ENCODE peak calls at places on chromosomes 1 and 21, in five cellular contexts. F is transverse colon; X is pancreas; Y is left lung; Q is CD8-positive, alpha-beta T cell. P is an unnamed sample.

GRCh38 chr1:212760126-212760823 is 31.3 kb downstream of the NSL1 start:
- DNase-seq in F (peak), Y (no peak), Q (peak), X (peak), P (peak)

GRCh38 chr21:27094182-27094948 is 127.5 kb upstream of the ADAMTS5 start:
- DNase-seq in Q (no peak), Y (no peak), F (no peak), X (no peak), P (no peak)

GRCh38 chr1:111658622-111659021 is 39.0 kb downstream of the RAP1A start:
- DNase-seq in Q (no peak), Y (no peak), X (no peak), F (no peak), P (no peak)

GRCh38 chr1:67755619-67756018 is 70.6 kb downstream of the GADD45A start:
- DNase-seq in Q (no peak), Y (no peak), X (no peak), F (no peak), P (no peak)

GRCh38 chr1:67013573-67013972 is 40.4 kb downstream of the SLC35D1 start:
- DNase-seq in X (no peak), Q (no peak), Y (no peak), F (no peak), P (peak)

GRCh38 chr1:234899041-234899787 is 229.4 kb downstream of the TOMM20 start:
- DNase-seq in X (peak), F (no peak), Y (peak), Q (no peak), P (peak)

GRCh38 chr1:224521904-224522734 is 87.5 kb upstream of the WDR26 start:
- DNase-seq in Q (no peak), F (no peak), X (no peak), Y (no peak), P (no peak)

GRCh38 chr1:165218666-165219065 is 137.8 kb downstream of the LMX1A start:
- DNase-seq in F (no peak), Y (no peak), X (no peak), Q (no peak), P (no peak)

GRCh38 chr1:201838381-201838780 is 9.4 kb downstream of the IPO9 start:
- DNase-seq in F (no peak), X (no peak), Q (no peak), Y (no peak), P (no peak)

GRCh38 chr1:201085902-201086735 is 26.1 kb downstream of the CACNA1S start:
- DNase-seq in F (peak), Q (peak), Y (peak), X (peak), P (peak)

GRCh38 chr21:33374080-33374873 is 28.9 kb upstream of the IFNGR2 start:
- DNase-seq in Q (peak), F (peak), X (no peak), Y (peak), P (peak)

GRCh38 chr21:17442174-17442573 is 70.7 kb upstream of the CXADR start:
- DNase-seq in F (no peak), X (no peak), Q (no peak), Y (no peak), P (no peak)

GRCh38 chr1:26274801-26275425 is 5.0 kb upstream of the SH3BGRL3 start:
- DNase-seq in Q (no peak), Y (peak), F (peak), X (no peak), P (peak)

GRCh38 chr1:43058545-43059360 is 100.1 kb upstream of the SLC2A1 start:
- DNase-seq in X (no peak), Q (no peak), F (no peak), Y (peak), P (peak)

GRCh38 chr21:28904961-28905435 is 87.7 kb downstream of the LTN1 start:
- DNase-seq in Y (no peak), Q (no peak), F (peak), X (no peak), P (peak)

GRCh38 chr1:96424882-96425281 is 296.7 kb upstream of the PTBP2 start:
- DNase-seq in X (no peak), F (no peak), Y (no peak), Q (no peak), P (no peak)

GRCh38 chr1:179208681-179209477 is 20.6 kb downstream of the ABL2 start:
- DNase-seq in Q (no peak), Y (no peak), X (no peak), F (no peak), P (no peak)

GRCh38 chr1:17233675-17234074 is 15.2 kb upstream of the PADI3 start:
- DNase-seq in F (peak), Y (peak), X (peak), Q (no peak), P (peak)

GRCh38 chr1:39564941-39565340 is 11.6 kb downstream of the PABPC4 start:
- DNase-seq in Y (no peak), F (no peak), Q (no peak), X (no peak), P (no peak)

GRCh38 chr1:244779410-244779809 is 56.0 kb upstream of the COX20 start:
- DNase-seq in Y (no peak), F (no peak), Q (no peak), X (no peak), P (peak)

GRCh38 chr1:246647113-246647512 is 77.1 kb upstream of the SCCPDH start:
- DNase-seq in X (no peak), F (peak), Y (no peak), Q (no peak), P (no peak)
- TF ChIP-seq CTCF in X (no peak), F (peak), Y (no peak), Q (no peak), P (peak)

GRCh38 chr1:240099329-240099728 is 7.6 kb downstream of the FMN2 start:
- DNase-seq in X (no peak), F (no peak), Y (no peak), Q (no peak), P (peak)

GRCh38 chr1:240100351-240100750 is 8.7 kb downstream of the FMN2 start:
- DNase-seq in X (no peak), Y (no peak), F (no peak), Q (no peak), P (peak)

GRCh38 chr1:240099748-240100147 is 8.1 kb downstream of the FMN2 start:
- DNase-seq in Q (no peak), X (no peak), F (no peak), Y (no peak), P (peak)

GRCh38 chr1:240101737-240102136 is 10.1 kb downstream of the FMN2 start:
- DNase-seq in Y (no peak), Q (no peak), F (no peak), X (no peak), P (peak)

DNA sequence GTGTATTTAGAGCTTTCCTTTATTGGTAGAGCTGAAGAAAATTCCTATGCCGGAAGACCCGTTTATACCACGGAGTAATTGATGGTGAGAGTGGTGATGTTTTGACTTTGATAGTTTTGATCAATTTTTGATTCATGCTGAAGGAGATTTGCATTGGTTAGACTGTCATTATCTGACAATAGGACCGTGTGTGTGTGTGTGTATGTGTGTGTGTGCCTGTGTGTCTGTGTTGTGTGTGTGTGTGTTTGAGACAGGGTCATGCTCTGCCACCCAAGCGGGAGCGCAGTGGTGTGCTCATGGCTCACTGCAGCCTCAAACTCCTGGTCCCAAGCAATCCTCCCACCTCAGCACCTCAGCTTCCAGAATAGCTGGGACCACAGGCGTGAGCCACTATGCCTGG is 9.6 kb downstream of the FMN2 start:
- DNase-seq in Y (no peak), Q (no peak), F (no peak), X (no peak), P (no peak)
- H3K4me3 ChIP-seq in Y (no peak), Q (no peak), F (no peak), X (no peak), P (peak)

GRCh38 chr1:228062812-228063211 is 19.7 kb upstream of the ARF1 start:
- DNase-seq in Y (peak), F (no peak), X (no peak), Q (no peak), P (peak)
- TF ChIP-seq CTCF in Y (no peak), F (no peak), X (no peak), Q (no peak), P (no peak)

GRCh38 chr1:30907641-30908445 is 715 bp downstream of the SDC3 start:
- DNase-seq in Q (no peak), F (peak), X (no peak), Y (peak), P (peak)
- H3K4me3 ChIP-seq in Q (no peak), F (peak), X (no peak), Y (peak), P (peak)

GRCh38 chr1:5622412-5622811 is 369.8 kb downstream of the NPHP4 start:
- DNase-seq in F (no peak), X (no peak), Q (no peak), Y (no peak), P (no peak)

GRCh38 chr1:5620418-5620817 is 371.8 kb downstream of the NPHP4 start:
- DNase-seq in Y (no peak), F (no peak), X (no peak), Q (no peak), P (no peak)

GRCh38 chr1:5619469-5619868 is 372.8 kb downstream of the NPHP4 start:
- DNase-seq in Y (no peak), Q (no peak), F (no peak), X (no peak), P (no peak)

GRCh38 chr1:5621692-5622091 is 370.5 kb downstream of the NPHP4 start:
- DNase-seq in Q (no peak), X (no peak), F (no peak), Y (no peak), P (no peak)

GRCh38 chr1:5620997-5621396 is 371.2 kb downstream of the NPHP4 start:
- DNase-seq in F (no peak), X (no peak), Q (no peak), Y (no peak), P (no peak)
- TF ChIP-seq CTCF in F (peak), X (peak), Q (no peak), Y (no peak), P (no peak)

GRCh38 chr1:9534953-9535352 is 4.3 kb upstream of the SLC25A33 start:
- DNase-seq in X (no peak), Q (no peak), F (peak), Y (no peak), P (no peak)
- H3K4me3 ChIP-seq in X (no peak), Q (no peak), F (no peak), Y (no peak), P (no peak)

GRCh38 chr1:38125016-38125415 is 78.4 kb upstream of the POU3F1 start:
- DNase-seq in Y (no peak), Q (no peak), F (no peak), X (no peak), P (no peak)
- TF ChIP-seq CTCF in Y (no peak), Q (no peak), F (no peak), X (no peak), P (no peak)

GRCh38 chr21:39661121-39661520 is 48.4 kb downstream of the B3GALT5 start:
- DNase-seq in Q (no peak), Y (no peak), X (no peak), F (no peak), P (no peak)

GRCh38 chr21:39658066-39658465 is 45.3 kb downstream of the B3GALT5 start:
- DNase-seq in X (no peak), Q (no peak), Y (no peak), F (no peak), P (no peak)

GRCh38 chr21:39660191-39660590 is 47.5 kb downstream of the B3GALT5 start:
- DNase-seq in Y (no peak), F (peak), Q (no peak), X (peak), P (no peak)

GRCh38 chr21:39660596-39660995 is 47.9 kb downstream of the B3GALT5 start:
- DNase-seq in Q (no peak), Y (no peak), X (peak), F (peak), P (no peak)

GRCh38 chr21:39659070-39659815 is 46.5 kb downstream of the B3GALT5 start:
- DNase-seq in F (no peak), X (no peak), Q (no peak), Y (no peak), P (no peak)
- H3K4me3 ChIP-seq in F (no peak), X (no peak), Q (no peak), Y (no peak), P (no peak)

P was measured in osteoblast.